ENCODE peak calls at places on chromosomes 1 and 21, in eight cellular contexts. Z is AG04450, E is psoas muscle, H is astrocyte of the spinal cord, V is AG04449, A is HFF-Myc, G is heart right ventricle, N is pancreas. L is an unnamed sample.

GRCh38 chr1:53573522-53573921 is 114.3 kb downstream of the DMRTB1 start:
- DNase-seq in N (no peak), A (no peak), H (no peak), V (no peak), G (no peak), Z (no peak), E (no peak), L (no peak)

GRCh38 chr21:46078322-46078981 is 19.5 kb upstream of the COL6A2 start:
- DNase-seq in H (peak), G (peak), N (peak), Z (no peak), V (no peak), E (no peak), A (no peak), L (peak)

GRCh38 chr1:202580604-202581003 is 129.7 kb downstream of the SYT2 start:
- DNase-seq in N (no peak), Z (no peak), H (no peak), E (no peak), A (no peak), G (no peak), V (no peak), L (no peak)

GRCh38 chr1:223748405-223748772 is 36.0 kb downstream of the CAPN2 start:
- DNase-seq in N (no peak), V (no peak), A (no peak), H (peak), Z (no peak), G (peak), E (no peak), L (no peak)

GRCh38 chr1:57683037-57683928 is 259.4 kb upstream of the DAB1 start:
- DNase-seq in N (no peak), V (no peak), G (no peak), H (no peak), A (no peak), E (no peak), Z (no peak), L (no peak)

GRCh38 chr1:164770149-164770529 is 211.2 kb downstream of the PBX1 start:
- DNase-seq in A (no peak), N (no peak), V (no peak), Z (no peak), H (no peak), E (no peak), G (no peak), L (no peak)

GRCh38 chr1:13732971-13733667 is 33.1 kb downstream of the PRDM2 start:
- DNase-seq in N (no peak), Z (no peak), E (no peak), G (no peak), H (no peak), V (no peak), A (no peak), L (no peak)

GRCh38 chr1:155026154-155026553 is 7.4 kb downstream of the DCST2 start:
- DNase-seq in G (no peak), V (no peak), Z (no peak), N (no peak), A (no peak), H (no peak), E (no peak), L (no peak)

GRCh38 chr1:32496127-32496526 is 31.3 kb downstream of the ZBTB8B start:
- DNase-seq in E (no peak), G (no peak), A (no peak), N (no peak), H (peak), Z (no peak), V (no peak), L (no peak)

GRCh38 chr21:31222142-31222541 is 121.9 kb downstream of the TIAM1 start:
- DNase-seq in H (peak), E (no peak), A (peak), Z (no peak), N (no peak), G (no peak), V (no peak), L (no peak)

GRCh38 chr1:110249256-110249655 is 39.1 kb downstream of the KCNC4 start:
- DNase-seq in H (no peak), V (no peak), Z (no peak), G (no peak), E (no peak), N (no peak), A (no peak), L (no peak)

GRCh38 chr21:32329776-32330175 is 31.1 kb downstream of the MRAP start:
- DNase-seq in H (peak), G (no peak), A (no peak), E (no peak), V (no peak), Z (no peak), N (no peak), L (no peak)

DNA sequence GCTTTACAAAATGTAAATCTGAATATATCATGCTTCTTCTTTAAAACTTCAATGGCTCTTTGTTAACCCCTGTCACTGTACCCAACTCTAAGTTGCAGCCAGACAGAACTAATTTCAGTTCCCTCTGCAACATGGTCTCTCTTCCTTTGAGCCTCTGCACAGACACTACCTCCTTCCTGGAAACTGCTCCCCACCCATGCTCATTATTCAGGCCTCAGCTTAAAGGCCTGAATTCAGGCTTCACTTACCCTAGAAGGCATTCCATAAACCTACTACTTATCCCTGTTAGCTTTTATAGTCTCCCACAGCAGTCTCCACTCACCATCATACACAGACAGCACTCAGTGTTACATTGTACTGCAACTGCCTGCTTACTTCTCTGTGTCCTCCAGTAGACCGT is 2.6 kb upstream of the EEIG2 start:
- DNase-seq in A (no peak), N (no peak), V (no peak), H (no peak), E (no peak), Z (no peak), G (no peak), L (no peak)
- H3K4me3 ChIP-seq in A (no peak), N (no peak), V (no peak), H (no peak), E (no peak), Z (no peak), G (no peak), L (no peak)

DNA sequence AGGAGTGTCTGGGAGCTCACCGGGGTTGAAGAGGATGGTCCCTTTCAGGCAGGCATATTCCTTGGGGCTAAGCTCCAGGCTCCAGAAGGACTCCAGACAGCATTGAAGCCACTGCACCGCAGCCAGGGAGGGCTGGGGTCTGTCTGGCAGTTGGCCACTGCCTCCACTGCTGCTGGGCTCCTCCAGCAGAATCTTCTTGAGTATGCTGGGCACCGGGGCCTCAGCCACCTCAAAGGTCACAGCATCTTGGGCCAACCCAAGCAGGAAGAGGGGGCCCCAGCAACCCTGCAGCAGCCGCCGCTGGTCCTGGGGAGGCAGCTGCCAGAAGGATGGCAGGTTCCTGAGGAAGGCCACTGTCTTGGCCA is 404 bp downstream of the NR0B2 start:
- DNase-seq in H (no peak), Z (no peak), V (no peak), E (no peak), A (no peak), N (no peak), G (no peak), L (no peak)
- H3K4me3 ChIP-seq in H (no peak), Z (no peak), V (no peak), E (peak), A (no peak), N (peak), G (peak), L (peak)

DNA sequence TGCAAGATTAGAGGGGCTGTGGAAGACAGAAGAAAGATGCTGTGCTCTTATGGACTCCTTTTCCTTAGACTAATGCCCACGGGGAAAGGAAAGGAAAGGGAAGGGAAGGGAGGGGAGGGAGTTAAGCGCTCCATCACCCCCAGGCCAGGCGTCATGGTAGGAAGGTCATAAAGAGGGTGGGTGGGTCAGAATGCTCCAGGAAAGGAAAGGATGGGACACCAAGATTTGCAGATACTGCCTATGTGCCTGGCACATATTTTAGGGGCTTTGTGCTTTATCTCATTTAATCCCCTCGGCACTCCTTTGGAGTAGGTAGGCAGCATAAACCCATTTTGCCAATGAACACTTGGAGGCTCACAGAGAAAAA is 41.4 kb downstream of the MAB21L3 start:
- DNase-seq in V (no peak), Z (no peak), N (no peak), E (no peak), A (no peak), H (no peak), G (no peak), L (no peak)
- H3K4me3 ChIP-seq in V (peak), Z (peak), N (no peak), E (peak), A (peak), H (no peak), G (no peak), L (peak)

GRCh38 chr1:198519639-198520501 is 20.6 kb downstream of the ATP6V1G3 start:
- DNase-seq in G (no peak), V (no peak), N (no peak), H (no peak), Z (no peak), E (no peak), A (no peak), L (no peak)
- H3K4me3 ChIP-seq in G (no peak), V (no peak), N (no peak), H (no peak), Z (no peak), E (no peak), A (no peak), L (no peak)

DNA sequence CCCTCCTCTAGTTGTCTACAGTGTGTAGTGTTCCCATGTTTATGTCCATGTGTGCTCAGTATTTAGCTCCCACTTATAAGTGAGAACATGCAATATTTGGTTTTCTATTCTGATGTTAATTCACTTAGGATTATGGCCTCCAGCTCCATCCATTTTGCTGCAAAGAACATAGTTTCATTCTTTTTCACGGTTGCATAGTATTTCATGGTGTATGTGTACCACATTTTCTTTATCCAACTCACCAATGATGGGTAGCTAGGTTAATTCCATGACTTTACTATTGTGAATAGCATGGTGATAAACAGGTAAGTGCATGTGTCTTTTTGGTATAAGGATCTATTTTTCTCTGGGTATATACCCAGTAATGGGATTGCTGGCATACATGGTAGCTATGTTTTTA is 67.0 kb downstream of the TBX19 start:
- DNase-seq in A (no peak), Z (no peak), G (no peak), N (no peak), V (no peak), H (no peak), E (no peak), L (no peak)
- H3K4me3 ChIP-seq in A (no peak), Z (no peak), G (no peak), N (no peak), V (no peak), H (no peak), E (peak), L (peak)

GRCh38 chr1:162912061-162912667 is 51.2 kb upstream of the CCDC190 start:
- DNase-seq in V (no peak), H (no peak), N (no peak), E (no peak), Z (no peak), A (no peak), G (no peak), L (no peak)

GRCh38 chr1:162914601-162915000 is 53.6 kb upstream of the CCDC190 start:
- DNase-seq in V (no peak), G (no peak), N (no peak), E (no peak), H (no peak), Z (no peak), A (no peak), L (no peak)

GRCh38 chr1:162916407-162916806 is 55.4 kb upstream of the CCDC190 start:
- DNase-seq in G (no peak), H (peak), A (no peak), V (no peak), Z (no peak), N (no peak), E (no peak), L (no peak)

GRCh38 chr1:162910161-162910560 is 49.2 kb upstream of the CCDC190 start:
- DNase-seq in Z (no peak), N (no peak), G (no peak), H (no peak), V (no peak), A (no peak), E (no peak), L (no peak)

DNA sequence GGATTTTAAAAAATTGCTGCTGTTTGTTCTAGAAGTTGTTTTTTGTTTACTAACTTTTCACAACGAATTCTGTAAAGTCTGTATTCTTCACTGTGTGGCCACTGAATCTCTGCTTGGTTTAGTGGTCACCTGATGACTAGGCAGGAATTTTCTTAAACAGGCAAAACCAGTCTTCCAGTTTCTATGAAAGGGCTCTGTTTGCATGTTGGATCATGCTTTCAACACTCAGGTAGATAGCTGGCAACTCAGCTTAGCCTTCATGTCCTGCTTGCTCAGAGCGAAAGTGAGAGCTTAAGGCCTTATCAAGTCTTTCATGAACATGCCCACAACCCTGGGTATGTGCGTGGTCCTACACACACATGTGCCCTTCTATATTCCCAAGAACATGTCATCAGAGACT is 52.4 kb upstream of the CCDC190 start:
- DNase-seq in E (no peak), A (no peak), H (no peak), N (no peak), G (no peak), Z (no peak), V (no peak), L (no peak)
- H3K4me3 ChIP-seq in E (no peak), A (no peak), H (no peak), N (no peak), G (no peak), Z (no peak), V (no peak), L (no peak)

GRCh38 chr1:77926561-77927357 is 38.3 kb downstream of the NEXN start:
- DNase-seq in V (no peak), A (no peak), Z (no peak), E (no peak), N (no peak), G (no peak), H (no peak), L (no peak)
- H3K4me3 ChIP-seq in V (no peak), A (no peak), Z (no peak), E (no peak), N (no peak), G (no peak), H (no peak), L (peak)

L was measured in left lung.